ENCODE peak calls at places on chromosomes 4 and X, in eight cellular contexts. U, I, L, D, Y, F, O and V are unnamed samples.

GRCh38 chr4:98555798-98556445 is 102.5 kb downstream of the TSPAN5 start:
- DNase-seq in U (peak; percentile 49), I (no peak), L (peak; percentile 49), D (no peak), Y (no peak), F (no peak), O (peak; percentile 47), V (peak; percentile 28)

GRCh38 chr4:150072906-150073714 is 5.1 kb upstream of the DCLK2 start:
- DNase-seq in U (peak; percentile 97), I (no peak), L (peak; percentile 98), D (peak; percentile 71), Y (peak; percentile 24), F (no peak), O (peak; percentile 96), V (peak; percentile 96)

GRCh38 chr4:73872331-73873108 is 3.3 kb downstream of the CXCL1 start:
- DNase-seq in U (no peak), I (no peak), L (peak; percentile 45), D (no peak), Y (no peak), F (no peak), O (no peak), V (peak; percentile 78)

GRCh38 chr4:2281575-2282343 is 19.9 kb upstream of the MXD4 start:
- DNase-seq in U (no peak), I (peak; percentile 76), L (no peak), D (no peak), Y (no peak), F (no peak), O (no peak), V (no peak)

GRCh38 chr4:169268951-169269781 is 1.6 kb downstream of the SH3RF1 start:
- DNase-seq in U (peak; percentile 87), I (no peak), L (peak; percentile 93), D (peak; percentile 58), Y (peak; percentile 54), F (no peak), O (peak; percentile 92), V (peak; percentile 86)

GRCh38 chr4:124650614-124651013 is 61.9 kb downstream of the ANKRD50 start:
- DNase-seq in U (no peak), I (no peak), L (no peak), D (no peak), Y (no peak), F (no peak), O (no peak), V (no peak)

GRCh38 chr4:55358668-55359067 is 12.6 kb downstream of the SRD5A3 start:
- DNase-seq in U (peak; percentile 78), I (no peak), L (peak; percentile 83), D (no peak), Y (no peak), F (no peak), O (peak; percentile 84), V (peak; percentile 72)

GRCh38 chr4:121252224-121252806 is 88.2 kb upstream of the TNIP3 start:
- DNase-seq in U (peak; percentile 65), I (peak; percentile 25), L (peak; percentile 71), D (peak; percentile 60), Y (peak; percentile 82), F (peak; percentile 79), O (peak; percentile 49), V (peak; percentile 86)

GRCh38 chr4:103306870-103307345 is 108.8 kb upstream of the CENPE start:
- DNase-seq in U (no peak), I (no peak), L (peak; percentile 1), D (no peak), Y (peak; percentile 82), F (peak; percentile 72), O (no peak), V (peak; percentile 10)

GRCh38 chr4:82780398-82781231 is 18.0 kb downstream of the SCD5 start:
- DNase-seq in U (peak; percentile 59), I (no peak), L (peak; percentile 57), D (peak; percentile 51), Y (peak; percentile 83), F (peak; percentile 57), O (peak; percentile 73), V (peak; percentile 95)

GRCh38 chr4:8312069-8312445 is 42.5 kb downstream of the HTRA3 start:
- DNase-seq in U (no peak), I (no peak), L (no peak), D (no peak), Y (no peak), F (no peak), O (no peak), V (no peak)

GRCh38 chrX:31271615-31272471 is 200.0 kb upstream of the FTHL17 start:
- DNase-seq in U (peak; percentile 36), I (no peak), L (no peak), D (no peak), Y (no peak), F (no peak), O (peak; percentile 32), V (no peak)

GRCh38 chr4:8388471-8388870 is 52.1 kb downstream of the ACOX3 start:
- DNase-seq in U (no peak), I (no peak), L (no peak), D (no peak), Y (no peak), F (no peak), O (no peak), V (no peak)

GRCh38 chr4:20889901-20890300 is 189.6 kb downstream of the PACRGL start:
- DNase-seq in U (no peak), I (no peak), L (no peak), D (no peak), Y (no peak), F (no peak), O (no peak), V (no peak)

GRCh38 chr4:125352521-125352920 is 37.8 kb downstream of the FAT4 start:
- DNase-seq in U (no peak), I (no peak), L (no peak), D (no peak), Y (no peak), F (no peak), O (no peak), V (no peak)

GRCh38 chr4:89491731-89492235 is 184.2 kb upstream of the GPRIN3 start:
- DNase-seq in U (no peak), I (no peak), L (no peak), D (no peak), Y (no peak), F (no peak), O (peak; percentile 16), V (no peak)

GRCh38 chr4:89496851-89497250 is 189.3 kb upstream of the GPRIN3 start:
- DNase-seq in U (peak; percentile 38), I (no peak), L (peak; percentile 42), D (no peak), Y (no peak), F (no peak), O (peak; percentile 80), V (peak; percentile 67)

GRCh38 chr4:89489338-89489771 is 181.8 kb upstream of the GPRIN3 start:
- DNase-seq in U (no peak), I (no peak), L (no peak), D (no peak), Y (no peak), F (no peak), O (no peak), V (peak; percentile 22)

GRCh38 chr4:89493367-89493766 is 185.8 kb upstream of the GPRIN3 start:
- DNase-seq in U (no peak), I (no peak), L (peak; percentile 16), D (no peak), Y (no peak), F (no peak), O (no peak), V (no peak)

DNA sequence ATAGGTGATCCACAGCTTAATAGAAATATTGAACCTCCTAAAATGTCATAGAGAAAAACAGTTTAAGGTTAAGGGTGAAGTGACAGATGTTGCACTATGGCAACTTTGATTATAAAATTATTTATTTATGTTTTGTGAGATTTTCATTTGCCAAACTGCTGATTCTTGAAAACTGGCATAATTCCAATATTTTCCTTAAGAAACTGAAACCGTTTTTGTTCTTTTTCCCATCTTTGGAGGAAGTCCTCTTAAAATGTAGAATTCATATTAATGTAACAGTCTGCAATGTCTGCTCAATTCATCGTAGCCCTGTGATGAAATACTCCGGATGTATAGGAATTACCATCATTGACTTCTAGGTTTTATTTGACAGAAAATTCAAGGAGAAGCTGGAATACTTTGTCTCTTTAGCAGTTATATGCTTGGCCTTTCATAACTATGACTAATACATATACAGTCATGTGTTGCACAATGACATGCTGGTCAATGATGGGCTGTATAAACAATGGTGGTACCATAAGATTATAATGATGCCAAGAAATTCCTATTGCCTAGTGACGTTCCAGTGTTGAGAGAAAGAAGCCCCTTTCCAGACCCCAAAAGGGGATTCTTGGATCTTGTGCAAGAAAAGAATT is 185.0 kb upstream of the GPRIN3 start:
- DNase-seq in U (peak; percentile 92), I (no peak), L (peak; percentile 90), D (peak; percentile 2), Y (no peak), F (no peak), O (peak; percentile 86), V (peak; percentile 89)
- H3K4me3 ChIP-seq in U (no peak overlapping the region), I (no peak overlapping the region), L (no peak overlapping the region), D (no peak overlapping the region), Y (no peak overlapping the region), F (no peak overlapping the region), O (no peak overlapping the region), V (no peak overlapping the region)

GRCh38 chrX:153981771-153982533 is 9.4 kb downstream of the TMEM187 start:
- DNase-seq in U (no peak), I (peak; percentile 44), L (no peak), D (no peak), Y (no peak), F (no peak), O (no peak), V (peak; percentile 94)

GRCh38 chrX:153983321-153983729 is 10.8 kb downstream of the TMEM187 start:
- DNase-seq in U (no peak), I (no peak), L (no peak), D (no peak), Y (no peak), F (no peak), O (no peak), V (no peak)

GRCh38 chrX:153984351-153985178 is 12.0 kb downstream of the TMEM187 start:
- DNase-seq in U (no peak), I (peak; percentile 23), L (no peak), D (no peak), Y (no peak), F (no peak), O (no peak), V (no peak)

DNA sequence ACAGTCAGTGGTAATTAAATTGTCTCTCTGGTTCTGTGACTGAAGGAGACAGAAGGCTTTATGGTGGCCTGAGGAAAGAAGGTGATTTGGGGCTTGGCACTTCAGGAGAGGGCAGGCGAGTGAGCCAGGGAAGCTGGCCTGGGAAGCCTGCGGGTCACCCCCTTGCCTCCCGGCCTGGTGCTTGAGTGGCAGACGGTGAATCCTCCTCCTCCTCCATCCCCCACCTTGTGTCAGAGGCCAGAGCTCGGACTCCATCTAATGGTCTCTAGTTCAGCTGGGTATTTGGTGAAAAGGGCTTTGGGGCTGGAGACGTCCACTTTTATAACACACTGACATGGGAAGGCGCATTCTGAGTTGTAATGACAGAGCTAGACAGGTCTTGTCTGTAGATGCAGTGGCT is 8.7 kb downstream of the TMEM187 start:
- DNase-seq in U (no peak), I (no peak), L (no peak), D (no peak), Y (no peak), F (no peak), O (no peak), V (no peak)
- H3K4me3 ChIP-seq in U (no peak overlapping the region), I (peak overlapping the region; percentile 53), L (no peak overlapping the region), D (no peak overlapping the region), Y (no peak overlapping the region), F (no peak overlapping the region), O (no peak overlapping the region), V (no peak overlapping the region)

GRCh38 chr4:184548651-184549341 is 74.4 kb upstream of the IRF2 start:
- DNase-seq in U (no peak), I (no peak), L (no peak), D (no peak), Y (no peak), F (no peak), O (no peak), V (no peak)
- H3K4me3 ChIP-seq in U (no peak overlapping the region), I (no peak overlapping the region), L (no peak overlapping the region), D (no peak overlapping the region), Y (no peak overlapping the region), F (no peak overlapping the region), O (no peak overlapping the region), V (no peak overlapping the region)

GRCh38 chr4:15361529-15361928 is 66.3 kb upstream of the C1QTNF7 start:
- DNase-seq in U (no peak), I (no peak), L (no peak), D (no peak), Y (no peak), F (no peak), O (no peak), V (no peak)
- H3K4me3 ChIP-seq in U (no peak overlapping the region), I (no peak overlapping the region), L (no peak overlapping the region), D (no peak overlapping the region), Y (no peak overlapping the region), F (no peak overlapping the region), O (no peak overlapping the region), V (no peak overlapping the region)